ENCODE peak calls at places on chromosomes 13 and 19, in ten cellular contexts. One of them, this sample, is unnamed.

GRCh38 chr13:29465741-29466293 is 129.7 kb downstream of the SLC7A1 start:
- DNase-seq in CD8-positive, alpha-beta memory T cell: no peak
- DNase-seq in CD4-positive, alpha-beta memory T cell: no peak
- DNase-seq in AG04450: peak
- DNase-seq in head of caudate nucleus: no peak
- DNase-seq in breast epithelium: no peak
- DNase-seq in activated effector memory CD4-positive, alpha-beta T cell treated with Interleukin-2 at 50 U/mL for 16 hours: no peak
- DNase-seq in left lung: no peak
- DNase-seq in WTC11: no peak
- DNase-seq in astrocyte of the spinal cord: peak
- DNase-seq in this sample: no peak

GRCh38 chr19:2648528-2648937 is 54.0 kb downstream of the GNG7 start:
- DNase-seq in CD8-positive, alpha-beta memory T cell: peak
- DNase-seq in CD4-positive, alpha-beta memory T cell: peak
- DNase-seq in AG04450: peak
- DNase-seq in head of caudate nucleus: peak
- DNase-seq in breast epithelium: peak
- DNase-seq in activated effector memory CD4-positive, alpha-beta T cell treated with Interleukin-2 at 50 U/mL for 16 hours: peak
- DNase-seq in left lung: peak
- DNase-seq in WTC11: peak
- DNase-seq in astrocyte of the spinal cord: peak
- DNase-seq in this sample: no peak

GRCh38 chr19:44476559-44477408 is 23.5 kb downstream of the ZNF180 start:
- DNase-seq in CD8-positive, alpha-beta memory T cell: no peak
- DNase-seq in CD4-positive, alpha-beta memory T cell: no peak
- DNase-seq in AG04450: no peak
- DNase-seq in head of caudate nucleus: no peak
- DNase-seq in breast epithelium: no peak
- DNase-seq in activated effector memory CD4-positive, alpha-beta T cell treated with Interleukin-2 at 50 U/mL for 16 hours: no peak
- DNase-seq in left lung: no peak
- DNase-seq in WTC11: no peak
- DNase-seq in astrocyte of the spinal cord: peak
- DNase-seq in this sample: no peak

GRCh38 chr13:36758345-36758744 is 60.7 kb upstream of the RFXAP start:
- DNase-seq in CD8-positive, alpha-beta memory T cell: no peak
- DNase-seq in CD4-positive, alpha-beta memory T cell: no peak
- DNase-seq in AG04450: no peak
- DNase-seq in head of caudate nucleus: no peak
- DNase-seq in breast epithelium: no peak
- DNase-seq in activated effector memory CD4-positive, alpha-beta T cell treated with Interleukin-2 at 50 U/mL for 16 hours: no peak
- DNase-seq in left lung: no peak
- DNase-seq in WTC11: no peak
- DNase-seq in astrocyte of the spinal cord: no peak
- DNase-seq in this sample: no peak

GRCh38 chr19:5949792-5950305 is 28.1 kb downstream of the RANBP3 start:
- DNase-seq in CD8-positive, alpha-beta memory T cell: no peak
- DNase-seq in CD4-positive, alpha-beta memory T cell: peak
- DNase-seq in AG04450: no peak
- DNase-seq in head of caudate nucleus: no peak
- DNase-seq in breast epithelium: no peak
- DNase-seq in activated effector memory CD4-positive, alpha-beta T cell treated with Interleukin-2 at 50 U/mL for 16 hours: peak
- DNase-seq in left lung: peak
- DNase-seq in WTC11: no peak
- DNase-seq in astrocyte of the spinal cord: no peak
- DNase-seq in this sample: no peak

GRCh38 chr13:113883314-113883811 is 19.5 kb upstream of the GAS6 start:
- DNase-seq in CD8-positive, alpha-beta memory T cell: no peak
- DNase-seq in CD4-positive, alpha-beta memory T cell: no peak
- DNase-seq in AG04450: no peak
- DNase-seq in head of caudate nucleus: no peak
- DNase-seq in breast epithelium: no peak
- DNase-seq in activated effector memory CD4-positive, alpha-beta T cell treated with Interleukin-2 at 50 U/mL for 16 hours: no peak
- DNase-seq in left lung: peak
- DNase-seq in WTC11: no peak
- DNase-seq in astrocyte of the spinal cord: no peak
- DNase-seq in this sample: peak

GRCh38 chr13:58994778-58995177 is 1169.0 kb downstream of the DIAPH3 start:
- DNase-seq in CD8-positive, alpha-beta memory T cell: no peak
- DNase-seq in CD4-positive, alpha-beta memory T cell: no peak
- DNase-seq in AG04450: no peak
- DNase-seq in head of caudate nucleus: no peak
- DNase-seq in breast epithelium: no peak
- DNase-seq in activated effector memory CD4-positive, alpha-beta T cell treated with Interleukin-2 at 50 U/mL for 16 hours: no peak
- DNase-seq in left lung: no peak
- DNase-seq in WTC11: no peak
- DNase-seq in astrocyte of the spinal cord: no peak
- DNase-seq in this sample: no peak

GRCh38 chr13:45511310-45512147 is 46.8 kb downstream of the COG3 start:
- DNase-seq in CD8-positive, alpha-beta memory T cell: no peak
- DNase-seq in CD4-positive, alpha-beta memory T cell: no peak
- DNase-seq in AG04450: peak
- DNase-seq in head of caudate nucleus: peak
- DNase-seq in breast epithelium: no peak
- DNase-seq in activated effector memory CD4-positive, alpha-beta T cell treated with Interleukin-2 at 50 U/mL for 16 hours: no peak
- DNase-seq in left lung: no peak
- DNase-seq in WTC11: no peak
- DNase-seq in astrocyte of the spinal cord: peak
- DNase-seq in this sample: no peak

GRCh38 chr13:26531751-26532150 is 25.7 kb upstream of the WASF3 start:
- DNase-seq in CD8-positive, alpha-beta memory T cell: no peak
- DNase-seq in CD4-positive, alpha-beta memory T cell: no peak
- DNase-seq in AG04450: no peak
- DNase-seq in head of caudate nucleus: no peak
- DNase-seq in breast epithelium: no peak
- DNase-seq in activated effector memory CD4-positive, alpha-beta T cell treated with Interleukin-2 at 50 U/mL for 16 hours: no peak
- DNase-seq in left lung: no peak
- DNase-seq in WTC11: no peak
- DNase-seq in astrocyte of the spinal cord: no peak
- DNase-seq in this sample: no peak

GRCh38 chr13:97068146-97068545 is 73.9 kb upstream of the OXGR1 start:
- DNase-seq in CD8-positive, alpha-beta memory T cell: no peak
- DNase-seq in CD4-positive, alpha-beta memory T cell: no peak
- DNase-seq in AG04450: no peak
- DNase-seq in head of caudate nucleus: no peak
- DNase-seq in breast epithelium: no peak
- DNase-seq in activated effector memory CD4-positive, alpha-beta T cell treated with Interleukin-2 at 50 U/mL for 16 hours: no peak
- DNase-seq in left lung: no peak
- DNase-seq in WTC11: no peak
- DNase-seq in astrocyte of the spinal cord: peak
- DNase-seq in this sample: no peak

GRCh38 chr13:80047406-80047805 is 293.5 kb downstream of the SPRY2 start:
- DNase-seq in CD8-positive, alpha-beta memory T cell: no peak
- DNase-seq in CD4-positive, alpha-beta memory T cell: no peak
- DNase-seq in AG04450: peak
- DNase-seq in head of caudate nucleus: no peak
- DNase-seq in breast epithelium: no peak
- DNase-seq in activated effector memory CD4-positive, alpha-beta T cell treated with Interleukin-2 at 50 U/mL for 16 hours: no peak
- DNase-seq in left lung: no peak
- DNase-seq in WTC11: no peak
- DNase-seq in astrocyte of the spinal cord: peak
- DNase-seq in this sample: no peak

GRCh38 chr19:48873476-48874308 is 1.5 kb downstream of the PPP1R15A start:
- DNase-seq in CD8-positive, alpha-beta memory T cell: no peak
- DNase-seq in CD4-positive, alpha-beta memory T cell: no peak
- DNase-seq in AG04450: no peak
- DNase-seq in head of caudate nucleus: no peak
- DNase-seq in breast epithelium: no peak
- DNase-seq in activated effector memory CD4-positive, alpha-beta T cell treated with Interleukin-2 at 50 U/mL for 16 hours: no peak
- DNase-seq in left lung: no peak
- DNase-seq in WTC11: no peak
- DNase-seq in astrocyte of the spinal cord: no peak
- DNase-seq in this sample: no peak

GRCh38 chr19:3163230-3163886 is 15.2 kb upstream of the S1PR4 start:
- DNase-seq in CD8-positive, alpha-beta memory T cell: peak
- DNase-seq in CD4-positive, alpha-beta memory T cell: peak
- DNase-seq in AG04450: peak
- DNase-seq in head of caudate nucleus: peak
- DNase-seq in breast epithelium: peak
- DNase-seq in activated effector memory CD4-positive, alpha-beta T cell treated with Interleukin-2 at 50 U/mL for 16 hours: peak
- DNase-seq in left lung: peak
- DNase-seq in WTC11: peak
- DNase-seq in astrocyte of the spinal cord: peak
- DNase-seq in this sample: peak

GRCh38 chr19:3330047-3330446 is 36.3 kb upstream of the NFIC start:
- DNase-seq in CD8-positive, alpha-beta memory T cell: no peak
- DNase-seq in CD4-positive, alpha-beta memory T cell: no peak
- DNase-seq in AG04450: no peak
- DNase-seq in head of caudate nucleus: no peak
- DNase-seq in breast epithelium: no peak
- DNase-seq in activated effector memory CD4-positive, alpha-beta T cell treated with Interleukin-2 at 50 U/mL for 16 hours: no peak
- DNase-seq in left lung: no peak
- DNase-seq in WTC11: no peak
- DNase-seq in astrocyte of the spinal cord: no peak
- DNase-seq in this sample: no peak

GRCh38 chr13:28040977-28041376 is 52.5 kb upstream of the URAD start:
- DNase-seq in CD8-positive, alpha-beta memory T cell: no peak
- DNase-seq in CD4-positive, alpha-beta memory T cell: no peak
- DNase-seq in AG04450: no peak
- DNase-seq in head of caudate nucleus: no peak
- DNase-seq in breast epithelium: no peak
- DNase-seq in activated effector memory CD4-positive, alpha-beta T cell treated with Interleukin-2 at 50 U/mL for 16 hours: no peak
- DNase-seq in left lung: no peak
- DNase-seq in WTC11: no peak
- DNase-seq in astrocyte of the spinal cord: no peak
- DNase-seq in this sample: no peak

GRCh38 chr13:113138792-113139551 is 16.4 kb downstream of the F10 start:
- DNase-seq in CD8-positive, alpha-beta memory T cell: no peak
- DNase-seq in CD4-positive, alpha-beta memory T cell: no peak
- DNase-seq in AG04450: no peak
- DNase-seq in head of caudate nucleus: no peak
- DNase-seq in breast epithelium: peak
- DNase-seq in activated effector memory CD4-positive, alpha-beta T cell treated with Interleukin-2 at 50 U/mL for 16 hours: no peak
- DNase-seq in left lung: no peak
- DNase-seq in WTC11: no peak
- DNase-seq in astrocyte of the spinal cord: no peak
- DNase-seq in this sample: no peak

GRCh38 chr19:18401580-18402112 is 4.2 kb upstream of the LRRC25 start:
- DNase-seq in CD8-positive, alpha-beta memory T cell: no peak
- DNase-seq in CD4-positive, alpha-beta memory T cell: no peak
- DNase-seq in AG04450: no peak
- DNase-seq in head of caudate nucleus: no peak
- DNase-seq in breast epithelium: no peak
- DNase-seq in activated effector memory CD4-positive, alpha-beta T cell treated with Interleukin-2 at 50 U/mL for 16 hours: no peak
- DNase-seq in left lung: no peak
- DNase-seq in WTC11: no peak
- DNase-seq in astrocyte of the spinal cord: peak
- DNase-seq in this sample: no peak

GRCh38 chr19:17733127-17733526 is 13.8 kb downstream of the MAP1S start:
- DNase-seq in CD8-positive, alpha-beta memory T cell: no peak
- DNase-seq in CD4-positive, alpha-beta memory T cell: no peak
- DNase-seq in AG04450: no peak
- DNase-seq in head of caudate nucleus: no peak
- DNase-seq in breast epithelium: no peak
- DNase-seq in activated effector memory CD4-positive, alpha-beta T cell treated with Interleukin-2 at 50 U/mL for 16 hours: no peak
- DNase-seq in left lung: no peak
- DNase-seq in WTC11: no peak
- DNase-seq in astrocyte of the spinal cord: no peak
- DNase-seq in this sample: no peak

GRCh38 chr13:22451345-22451744 is 729.4 kb upstream of the SGCG start:
- DNase-seq in CD8-positive, alpha-beta memory T cell: no peak
- DNase-seq in CD4-positive, alpha-beta memory T cell: no peak
- DNase-seq in AG04450: no peak
- DNase-seq in head of caudate nucleus: no peak
- DNase-seq in breast epithelium: no peak
- DNase-seq in activated effector memory CD4-positive, alpha-beta T cell treated with Interleukin-2 at 50 U/mL for 16 hours: no peak
- DNase-seq in left lung: no peak
- DNase-seq in WTC11: no peak
- DNase-seq in astrocyte of the spinal cord: no peak
- DNase-seq in this sample: no peak

GRCh38 chr19:17489392-17490030 is 19.2 kb downstream of the SLC27A1 start:
- DNase-seq in CD8-positive, alpha-beta memory T cell: no peak
- DNase-seq in CD4-positive, alpha-beta memory T cell: peak
- DNase-seq in AG04450: no peak
- DNase-seq in head of caudate nucleus: no peak
- DNase-seq in breast epithelium: no peak
- DNase-seq in activated effector memory CD4-positive, alpha-beta T cell treated with Interleukin-2 at 50 U/mL for 16 hours: no peak
- DNase-seq in left lung: no peak
- DNase-seq in WTC11: no peak
- DNase-seq in astrocyte of the spinal cord: no peak
- DNase-seq in this sample: no peak

GRCh38 chr13:33139186-33139585 is 123.0 kb downstream of the KL start:
- DNase-seq in CD8-positive, alpha-beta memory T cell: no peak
- DNase-seq in CD4-positive, alpha-beta memory T cell: no peak
- DNase-seq in AG04450: no peak
- DNase-seq in head of caudate nucleus: no peak
- DNase-seq in breast epithelium: no peak
- DNase-seq in activated effector memory CD4-positive, alpha-beta T cell treated with Interleukin-2 at 50 U/mL for 16 hours: no peak
- DNase-seq in left lung: no peak
- DNase-seq in WTC11: no peak
- DNase-seq in astrocyte of the spinal cord: no peak
- DNase-seq in this sample: peak

GRCh38 chr13:56561327-56561726 is 579.4 kb upstream of the PRR20A start:
- DNase-seq in CD8-positive, alpha-beta memory T cell: no peak
- DNase-seq in CD4-positive, alpha-beta memory T cell: no peak
- DNase-seq in AG04450: no peak
- DNase-seq in head of caudate nucleus: no peak
- DNase-seq in breast epithelium: no peak
- DNase-seq in activated effector memory CD4-positive, alpha-beta T cell treated with Interleukin-2 at 50 U/mL for 16 hours: no peak
- DNase-seq in left lung: no peak
- DNase-seq in WTC11: no peak
- DNase-seq in astrocyte of the spinal cord: no peak
- DNase-seq in this sample: no peak

GRCh38 chr19:46716013-46716671 is 772 bp downstream of the PRKD2 start:
- DNase-seq in CD8-positive, alpha-beta memory T cell: no peak
- DNase-seq in CD4-positive, alpha-beta memory T cell: no peak
- DNase-seq in AG04450: no peak
- DNase-seq in head of caudate nucleus: no peak
- DNase-seq in breast epithelium: no peak
- DNase-seq in activated effector memory CD4-positive, alpha-beta T cell treated with Interleukin-2 at 50 U/mL for 16 hours: no peak
- DNase-seq in left lung: peak
- DNase-seq in WTC11: peak
- DNase-seq in astrocyte of the spinal cord: no peak
- DNase-seq in this sample: no peak

GRCh38 chr19:6216236-6216995 is 63.4 kb downstream of the MLLT1 start:
- DNase-seq in CD8-positive, alpha-beta memory T cell: no peak
- DNase-seq in CD4-positive, alpha-beta memory T cell: peak
- DNase-seq in AG04450: no peak
- DNase-seq in head of caudate nucleus: no peak
- DNase-seq in breast epithelium: no peak
- DNase-seq in activated effector memory CD4-positive, alpha-beta T cell treated with Interleukin-2 at 50 U/mL for 16 hours: no peak
- DNase-seq in left lung: peak
- DNase-seq in WTC11: no peak
- DNase-seq in astrocyte of the spinal cord: no peak
- DNase-seq in this sample: no peak

GRCh38 chr13:44399045-44399444 is 25.4 kb downstream of the SERP2 start:
- DNase-seq in CD8-positive, alpha-beta memory T cell: no peak
- DNase-seq in CD4-positive, alpha-beta memory T cell: no peak
- DNase-seq in AG04450: no peak
- DNase-seq in head of caudate nucleus: no peak
- DNase-seq in breast epithelium: no peak
- DNase-seq in activated effector memory CD4-positive, alpha-beta T cell treated with Interleukin-2 at 50 U/mL for 16 hours: no peak
- DNase-seq in left lung: no peak
- DNase-seq in WTC11: no peak
- DNase-seq in astrocyte of the spinal cord: no peak
- DNase-seq in this sample: no peak

GRCh38 chr13:35512271-35512920 is 35.9 kb upstream of the MAB21L1 start:
- DNase-seq in CD8-positive, alpha-beta memory T cell: no peak
- DNase-seq in CD4-positive, alpha-beta memory T cell: no peak
- DNase-seq in AG04450: peak
- DNase-seq in head of caudate nucleus: no peak
- DNase-seq in breast epithelium: no peak
- DNase-seq in activated effector memory CD4-positive, alpha-beta T cell treated with Interleukin-2 at 50 U/mL for 16 hours: no peak
- DNase-seq in left lung: no peak
- DNase-seq in WTC11: no peak
- DNase-seq in astrocyte of the spinal cord: peak
- DNase-seq in this sample: no peak

GRCh38 chr19:48616041-48616436 is 1.2 kb upstream of the FAM83E start:
- DNase-seq in CD8-positive, alpha-beta memory T cell: no peak
- DNase-seq in CD4-positive, alpha-beta memory T cell: peak
- DNase-seq in AG04450: no peak
- DNase-seq in head of caudate nucleus: no peak
- DNase-seq in breast epithelium: no peak
- DNase-seq in activated effector memory CD4-positive, alpha-beta T cell treated with Interleukin-2 at 50 U/mL for 16 hours: no peak
- DNase-seq in left lung: peak
- DNase-seq in WTC11: no peak
- DNase-seq in astrocyte of the spinal cord: no peak
- DNase-seq in this sample: no peak

GRCh38 chr13:108917581-108917980 is 288.2 kb downstream of the MYO16 start:
- DNase-seq in CD8-positive, alpha-beta memory T cell: no peak
- DNase-seq in CD4-positive, alpha-beta memory T cell: no peak
- DNase-seq in AG04450: no peak
- DNase-seq in head of caudate nucleus: no peak
- DNase-seq in breast epithelium: no peak
- DNase-seq in activated effector memory CD4-positive, alpha-beta T cell treated with Interleukin-2 at 50 U/mL for 16 hours: no peak
- DNase-seq in left lung: no peak
- DNase-seq in WTC11: no peak
- DNase-seq in astrocyte of the spinal cord: peak
- DNase-seq in this sample: no peak

This sample was measured in suprapubic skin.